ENCODE peak calls at places on chromosomes 12 and 14, in nine cellular contexts. O, I, W, L, Y, U, B, Q and X are unnamed samples.

GRCh38 chr14:74784634-74785033 is 21.5 kb downstream of the YLPM1 start:
- DNase-seq in U (no peak), Q (no peak), L (no peak), I (no peak), B (no peak), W (no peak), O (no peak), Y (no peak), X (no peak)

GRCh38 chr12:100359248-100359647 is 2.4 kb downstream of the SLC17A8 start:
- DNase-seq in L (no peak), Q (no peak), Y (no peak), I (no peak), O (no peak), B (no peak), U (no peak), W (no peak), X (no peak)

GRCh38 chr12:56808954-56809353 is 45.8 kb downstream of the HSD17B6 start:
- DNase-seq in Q (no peak), W (no peak), B (no peak), L (no peak), U (peak; percentile 24), O (no peak), Y (no peak), I (no peak), X (no peak)

GRCh38 chr12:49230176-49230575 is 34.7 kb upstream of the TUBA1C start:
- DNase-seq in Y (no peak), Q (no peak), B (no peak), L (no peak), O (no peak), I (no peak), W (no peak), U (no peak), X (no peak)

GRCh38 chr12:95851609-95852008 is 7.1 kb upstream of the SNRPF start:
- DNase-seq in Q (no peak), L (no peak), B (no peak), O (no peak), W (no peak), I (no peak), U (no peak), Y (no peak), X (no peak)

GRCh38 chr12:11920231-11920630 is 150.5 kb upstream of the BCL2L14 start:
- DNase-seq in O (no peak), L (no peak), W (no peak), B (no peak), Y (peak; percentile 15), I (no peak), U (no peak), Q (no peak), X (no peak)

GRCh38 chr12:130126023-130126432 is 36.2 kb upstream of the FZD10 start:
- DNase-seq in L (no peak), Y (no peak), Q (peak; percentile 33), B (no peak), U (no peak), O (peak; percentile 76), W (no peak), I (no peak), X (no peak)

GRCh38 chr14:63764103-63764502 is 36.2 kb upstream of the SGPP1 start:
- DNase-seq in L (no peak), I (no peak), Y (peak; percentile 46), O (no peak), U (no peak), B (no peak), W (no peak), Q (no peak), X (no peak)

GRCh38 chr12:83432176-83432719 is 745.5 kb downstream of the TMTC2 start:
- DNase-seq in I (no peak), O (no peak), W (no peak), L (no peak), B (no peak), Q (no peak), U (no peak), Y (no peak), X (no peak)

GRCh38 chr12:32201996-32202395 is 95.3 kb downstream of the BICD1 start:
- DNase-seq in Y (no peak), U (no peak), W (no peak), O (no peak), L (no peak), Q (no peak), I (no peak), B (no peak), X (no peak)

GRCh38 chr12:1373887-1374286 is 220.5 kb downstream of the FBXL14 start:
- DNase-seq in U (no peak), O (no peak), L (no peak), Q (no peak), Y (peak; percentile 67), I (no peak), W (no peak), B (no peak), X (no peak)

DNA sequence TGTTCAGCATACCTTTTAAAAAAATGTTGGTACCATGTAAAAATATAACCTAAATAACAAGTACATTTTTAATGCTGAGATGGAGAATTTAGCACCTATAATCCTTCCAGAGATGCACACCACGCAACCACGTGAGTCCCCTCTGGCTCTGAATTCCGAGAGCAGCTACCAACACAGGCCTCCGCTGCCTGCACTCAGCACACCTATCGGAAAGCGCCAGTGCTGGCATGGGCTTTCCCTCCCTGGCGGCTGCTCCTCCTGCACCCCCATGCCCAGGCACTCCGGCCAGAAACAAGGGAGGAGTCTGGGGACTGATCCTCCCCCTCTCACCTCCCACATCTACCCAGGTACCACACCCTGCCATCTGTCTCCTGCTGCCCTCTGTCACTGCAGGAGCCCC is 47.0 kb downstream of the ITPK1 start:
- DNase-seq in Q (no peak), I (no peak), O (no peak), B (no peak), W (no peak), L (no peak), U (peak; percentile 44), Y (no peak), X (no peak)
- TF ChIP-seq POLR2A in Q (no peak), I (no peak), O (no peak), B (no peak), W (no peak), L (no peak), U (no peak), Y (no peak), X (no peak)

GRCh38 chr12:39931857-39932256 is 174.0 kb downstream of the SLC2A13 start:
- DNase-seq in Y (no peak), Q (no peak), I (no peak), W (no peak), L (no peak), B (no peak), O (no peak), U (no peak), X (no peak)

GRCh38 chr12:39935275-39935674 is 170.6 kb downstream of the SLC2A13 start:
- DNase-seq in U (no peak), O (no peak), Q (no peak), W (no peak), B (no peak), I (no peak), L (no peak), Y (peak; percentile 44), X (no peak)

GRCh38 chr12:39935839-39936238 is 170.0 kb downstream of the SLC2A13 start:
- DNase-seq in O (no peak), W (no peak), U (no peak), Y (no peak), L (no peak), Q (no peak), I (no peak), B (no peak), X (no peak)

GRCh38 chr12:39931231-39931630 is 174.7 kb downstream of the SLC2A13 start:
- DNase-seq in L (no peak), U (no peak), O (no peak), Q (no peak), B (no peak), Y (no peak), W (no peak), I (peak; percentile 61), X (no peak)

DNA sequence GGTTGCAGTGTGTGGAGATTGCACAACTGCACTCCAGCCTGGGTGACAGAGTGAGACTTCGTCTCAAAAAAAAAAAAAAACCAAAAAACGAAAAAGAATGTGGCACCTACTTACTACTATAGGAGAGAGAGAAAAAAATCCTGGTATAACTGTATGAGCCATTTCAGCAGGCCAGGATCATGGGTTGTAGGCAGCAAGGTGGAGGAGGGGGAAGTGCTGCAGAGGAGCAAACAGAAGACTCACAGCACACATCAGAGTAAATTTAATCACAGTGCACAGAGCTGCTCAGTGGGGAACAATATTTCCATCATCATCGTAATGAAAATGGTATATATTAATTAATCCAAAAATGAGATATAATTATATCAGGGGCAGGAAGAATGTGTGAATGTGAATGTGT is 175.8 kb downstream of the SLC2A13 start:
- DNase-seq in L (no peak), W (no peak), I (no peak), Y (no peak), U (no peak), Q (no peak), O (no peak), B (no peak), X (no peak)
- TF ChIP-seq POLR2A in L (no peak), W (no peak), I (no peak), Y (no peak), U (no peak), Q (no peak), O (no peak), B (no peak), X (no peak)

GRCh38 chr14:87990687-87991086 is 2.3 kb downstream of the GALC start:
- DNase-seq in Q (no peak), U (no peak), B (peak; percentile 38), L (no peak), O (no peak), W (no peak), I (no peak), Y (no peak), X (no peak)

GRCh38 chr14:87993485-87993809 is 465 bp upstream of the GALC start:
- DNase-seq in I (no peak), B (no peak), Q (no peak), Y (no peak), O (no peak), L (no peak), W (no peak), U (no peak), X (no peak)

GRCh38 chr14:87992349-87992719 is 648 bp downstream of the GALC start:
- DNase-seq in W (no peak), O (no peak), B (no peak), U (no peak), I (peak; percentile 48), Y (peak; percentile 11), Q (no peak), L (no peak), X (no peak)

GRCh38 chr14:87994974-87995373 is 2.0 kb upstream of the GALC start:
- DNase-seq in U (no peak), Q (no peak), O (no peak), W (peak; percentile 83), I (no peak), B (no peak), Y (no peak), L (no peak), X (no peak)

GRCh38 chr14:87992720-87993484 is at the start of gene GALC:
- DNase-seq in B (peak; percentile 97), W (peak; percentile 62), I (peak; percentile 93), U (peak; percentile 99), Q (peak; percentile 73), Y (peak; percentile 89), O (peak; percentile 92), L (peak; percentile 93), X (peak; percentile 66)
- TF ChIP-seq POLR2A in B (no peak), W (peak; percentile 88), I (peak; percentile 72), U (peak; percentile 84), Q (peak; percentile 65), Y (no peak), O (no peak), L (peak; percentile 62), X (peak; percentile 66)

DNA sequence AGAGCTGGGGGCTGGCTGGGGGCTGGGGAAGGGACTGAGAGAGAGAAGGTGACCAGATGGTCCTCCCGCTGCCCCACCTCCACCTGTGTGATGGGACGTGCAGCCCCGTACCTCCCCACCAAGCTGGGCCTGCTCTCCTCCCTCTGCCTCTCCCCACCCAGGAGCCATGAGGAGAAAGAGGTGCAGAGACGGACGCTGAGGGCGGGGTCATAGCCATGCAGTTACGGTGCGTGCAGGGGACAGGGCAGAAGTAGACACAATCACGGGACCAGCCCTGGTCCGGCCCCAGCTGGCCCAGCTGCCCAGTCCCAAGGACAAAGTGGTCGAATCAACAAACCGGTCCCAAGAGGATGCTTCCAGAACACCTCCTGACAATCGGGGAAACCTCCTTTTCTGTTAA is 33.2 kb downstream of the RFLNA start:
- DNase-seq in L (no peak), I (no peak), O (no peak), W (no peak), B (peak; percentile 64), Y (no peak), Q (no peak), U (peak; percentile 43), X (no peak)
- TF ChIP-seq POLR2A in L (no peak), I (no peak), O (no peak), W (peak; percentile 31), B (no peak), Y (no peak), Q (no peak), U (no peak), X (no peak)